ENCODE peak calls at places on chromosomes 12 and 14, in eight cellular contexts. One of them, this sample, is unnamed.

GRCh38 chr12:34601689-34602088 is 579.4 kb downstream of the ALG10 start:
- DNase-seq in neuronal stem cell: no peak
- DNase-seq in A549: no peak
- DNase-seq in neural progenitor cell: no peak
- DNase-seq in CD4-positive, alpha-beta memory T cell: no peak
- DNase-seq in mammary epithelial cell: no peak
- DNase-seq in CD8-positive, alpha-beta memory T cell: no peak
- DNase-seq in tibial artery: no peak
- DNase-seq in this sample: no peak

GRCh38 chr12:34236073-34236472 is 213.8 kb downstream of the ALG10 start:
- DNase-seq in neuronal stem cell: no peak
- DNase-seq in A549: no peak
- DNase-seq in neural progenitor cell: no peak
- DNase-seq in CD4-positive, alpha-beta memory T cell: no peak
- DNase-seq in mammary epithelial cell: no peak
- DNase-seq in CD8-positive, alpha-beta memory T cell: no peak
- DNase-seq in tibial artery: no peak
- DNase-seq in this sample: no peak

GRCh38 chr12:123516221-123516780 is 17.2 kb downstream of the RILPL1 start:
- DNase-seq in neuronal stem cell: no peak
- DNase-seq in A549: no peak
- DNase-seq in neural progenitor cell: peak; percentile 32
- DNase-seq in CD4-positive, alpha-beta memory T cell: no peak
- DNase-seq in mammary epithelial cell: no peak
- DNase-seq in CD8-positive, alpha-beta memory T cell: no peak
- DNase-seq in tibial artery: no peak
- DNase-seq in this sample: no peak

GRCh38 chr14:24411468-24412454 is 13.0 kb downstream of the NYNRIN start:
- DNase-seq in neuronal stem cell: peak; percentile 23
- DNase-seq in A549: peak; percentile 66
- DNase-seq in neural progenitor cell: peak; percentile 68
- DNase-seq in CD4-positive, alpha-beta memory T cell: peak; percentile 29
- DNase-seq in mammary epithelial cell: no peak
- DNase-seq in CD8-positive, alpha-beta memory T cell: no peak
- DNase-seq in tibial artery: no peak
- DNase-seq in this sample: no peak

GRCh38 chr14:95664046-95664445 is 22.2 kb upstream of the TCL1B start:
- DNase-seq in neuronal stem cell: no peak
- DNase-seq in A549: no peak
- DNase-seq in neural progenitor cell: no peak
- DNase-seq in CD4-positive, alpha-beta memory T cell: no peak
- DNase-seq in mammary epithelial cell: no peak
- DNase-seq in CD8-positive, alpha-beta memory T cell: no peak
- DNase-seq in tibial artery: no peak
- DNase-seq in this sample: no peak

GRCh38 chr12:38886064-38886463 is 19.3 kb downstream of the CPNE8 start:
- DNase-seq in neuronal stem cell: no peak
- DNase-seq in A549: peak; percentile 76
- DNase-seq in neural progenitor cell: no peak
- DNase-seq in CD4-positive, alpha-beta memory T cell: no peak
- DNase-seq in mammary epithelial cell: peak; percentile 83
- DNase-seq in CD8-positive, alpha-beta memory T cell: no peak
- DNase-seq in tibial artery: peak; percentile 49
- DNase-seq in this sample: no peak

GRCh38 chr14:21734457-21735074 is 60.9 kb upstream of the OR4E1 start:
- DNase-seq in neuronal stem cell: peak; percentile 39
- DNase-seq in A549: peak; percentile 69
- DNase-seq in neural progenitor cell: peak; percentile 78
- DNase-seq in CD4-positive, alpha-beta memory T cell: peak; percentile 60
- DNase-seq in mammary epithelial cell: peak; percentile 34
- DNase-seq in CD8-positive, alpha-beta memory T cell: peak; percentile 23
- DNase-seq in tibial artery: no peak
- DNase-seq in this sample: peak; percentile 22

GRCh38 chr14:103501041-103501870 is 21.4 kb downstream of the CKB start:
- DNase-seq in neuronal stem cell: no peak
- DNase-seq in A549: no peak
- DNase-seq in neural progenitor cell: no peak
- DNase-seq in CD4-positive, alpha-beta memory T cell: no peak
- DNase-seq in mammary epithelial cell: no peak
- DNase-seq in CD8-positive, alpha-beta memory T cell: no peak
- DNase-seq in tibial artery: no peak
- DNase-seq in this sample: no peak

GRCh38 chr12:14396071-14396470 is 30.6 kb downstream of the ATF7IP start:
- DNase-seq in neuronal stem cell: no peak
- DNase-seq in A549: no peak
- DNase-seq in neural progenitor cell: no peak
- DNase-seq in CD4-positive, alpha-beta memory T cell: peak; percentile 63
- DNase-seq in mammary epithelial cell: no peak
- DNase-seq in CD8-positive, alpha-beta memory T cell: no peak
- DNase-seq in tibial artery: no peak
- DNase-seq in this sample: no peak
- H3K9me3 ChIP-seq in neuronal stem cell: peaks cover 78% of the 10 kb centered on the region
- H3K9me3 ChIP-seq in A549: peaks cover 18% of the 10 kb centered on the region
- H3K9me3 ChIP-seq in neural progenitor cell: peaks cover 11% of the 10 kb centered on the region
- H3K9me3 ChIP-seq in CD4-positive, alpha-beta memory T cell: no peaks in the 10 kb centered on the region
- H3K9me3 ChIP-seq in mammary epithelial cell: no peaks in the 10 kb centered on the region
- H3K9me3 ChIP-seq in CD8-positive, alpha-beta memory T cell: no peaks in the 10 kb centered on the region
- H3K9me3 ChIP-seq in tibial artery: peaks cover 4% of the 10 kb centered on the region
- H3K9me3 ChIP-seq in this sample: no peaks in the 10 kb centered on the region

GRCh38 chr14:99578541-99579044 is 25.4 kb downstream of the CCDC85C start:
- DNase-seq in neuronal stem cell: no peak
- DNase-seq in A549: peak; percentile 32
- DNase-seq in neural progenitor cell: no peak
- DNase-seq in CD4-positive, alpha-beta memory T cell: no peak
- DNase-seq in mammary epithelial cell: no peak
- DNase-seq in CD8-positive, alpha-beta memory T cell: no peak
- DNase-seq in tibial artery: no peak
- DNase-seq in this sample: no peak
- H3K27ac ChIP-seq in neuronal stem cell: no peak overlapping the region
- H3K27ac ChIP-seq in A549: peak overlapping the region; percentile 92
- H3K27ac ChIP-seq in neural progenitor cell: no peak overlapping the region
- H3K27ac ChIP-seq in CD4-positive, alpha-beta memory T cell: no peak overlapping the region
- H3K27ac ChIP-seq in mammary epithelial cell: peak overlapping the region; percentile 85
- H3K27ac ChIP-seq in CD8-positive, alpha-beta memory T cell: no peak overlapping the region
- H3K27ac ChIP-seq in tibial artery: no peak overlapping the region
- H3K27ac ChIP-seq in this sample: no peak overlapping the region

DNA sequence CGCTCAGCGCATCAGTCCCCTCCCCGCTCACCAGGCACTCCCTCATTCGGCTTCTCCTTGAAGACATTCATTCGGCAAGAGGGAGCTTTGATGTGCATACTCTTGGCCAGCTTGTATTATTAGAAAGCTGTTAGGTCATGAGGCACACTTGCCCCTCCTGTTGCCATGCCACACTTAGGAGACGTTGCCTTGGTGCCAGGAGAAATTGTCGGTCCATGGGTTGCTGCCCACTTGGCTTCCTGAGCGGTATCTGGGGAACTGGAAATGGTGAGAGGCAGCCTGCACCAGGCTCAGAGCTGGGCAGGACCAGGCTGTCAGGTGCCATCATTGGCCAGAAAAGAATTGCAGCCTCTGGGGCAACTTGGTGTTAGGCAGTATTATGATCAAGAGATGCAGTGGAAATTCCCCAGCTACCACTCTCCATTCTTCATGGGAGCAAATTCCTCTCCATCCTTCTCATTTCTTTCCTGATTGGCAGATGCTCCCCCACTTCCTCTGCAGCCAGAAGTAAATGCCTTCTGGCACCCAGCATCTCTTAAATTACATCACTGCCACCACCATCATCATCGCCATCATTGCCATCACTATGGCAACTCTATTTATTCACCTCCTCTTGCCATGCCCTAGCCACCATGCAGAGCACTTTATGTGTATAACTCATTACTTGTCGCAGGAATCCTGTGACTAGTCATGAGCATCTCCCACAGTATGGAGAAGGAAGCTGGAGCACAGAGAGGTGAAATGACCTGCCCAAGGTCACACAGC is 12.4 kb downstream of the CABP1 start:
- DNase-seq in neuronal stem cell: no peak
- DNase-seq in A549: no peak
- DNase-seq in neural progenitor cell: no peak
- DNase-seq in CD4-positive, alpha-beta memory T cell: no peak
- DNase-seq in mammary epithelial cell: no peak
- DNase-seq in CD8-positive, alpha-beta memory T cell: no peak
- DNase-seq in tibial artery: no peak
- DNase-seq in this sample: no peak
- H3K4me1 ChIP-seq in neuronal stem cell: peaks cover 14% of the 10 kb centered on the region
- H3K4me1 ChIP-seq in A549: peaks cover 16% of the 10 kb centered on the region
- H3K4me1 ChIP-seq in neural progenitor cell: peaks cover 30% of the 10 kb centered on the region
- H3K4me1 ChIP-seq in CD4-positive, alpha-beta memory T cell: peaks cover 9% of the 10 kb centered on the region
- H3K4me1 ChIP-seq in mammary epithelial cell: peaks cover 9% of the 10 kb centered on the region
- H3K4me1 ChIP-seq in CD8-positive, alpha-beta memory T cell: peaks cover 8% of the 10 kb centered on the region
- H3K4me1 ChIP-seq in tibial artery: peaks cover 67% of the 10 kb centered on the region
- H3K4me1 ChIP-seq in this sample: peaks cover 11% of the 10 kb centered on the region

GRCh38 chr14:105974902-105975301 is 448.5 kb downstream of the TMEM121 start:
- DNase-seq in neuronal stem cell: no peak
- DNase-seq in A549: peak; percentile 12
- DNase-seq in neural progenitor cell: no peak
- DNase-seq in CD4-positive, alpha-beta memory T cell: peak; percentile 34
- DNase-seq in mammary epithelial cell: no peak
- DNase-seq in CD8-positive, alpha-beta memory T cell: peak; percentile 67
- DNase-seq in tibial artery: no peak
- DNase-seq in this sample: peak; percentile 53

GRCh38 chr14:105968291-105968690 is 441.9 kb downstream of the TMEM121 start:
- DNase-seq in neuronal stem cell: no peak
- DNase-seq in A549: no peak
- DNase-seq in neural progenitor cell: no peak
- DNase-seq in CD4-positive, alpha-beta memory T cell: no peak
- DNase-seq in mammary epithelial cell: no peak
- DNase-seq in CD8-positive, alpha-beta memory T cell: no peak
- DNase-seq in tibial artery: no peak
- DNase-seq in this sample: no peak

DNA sequence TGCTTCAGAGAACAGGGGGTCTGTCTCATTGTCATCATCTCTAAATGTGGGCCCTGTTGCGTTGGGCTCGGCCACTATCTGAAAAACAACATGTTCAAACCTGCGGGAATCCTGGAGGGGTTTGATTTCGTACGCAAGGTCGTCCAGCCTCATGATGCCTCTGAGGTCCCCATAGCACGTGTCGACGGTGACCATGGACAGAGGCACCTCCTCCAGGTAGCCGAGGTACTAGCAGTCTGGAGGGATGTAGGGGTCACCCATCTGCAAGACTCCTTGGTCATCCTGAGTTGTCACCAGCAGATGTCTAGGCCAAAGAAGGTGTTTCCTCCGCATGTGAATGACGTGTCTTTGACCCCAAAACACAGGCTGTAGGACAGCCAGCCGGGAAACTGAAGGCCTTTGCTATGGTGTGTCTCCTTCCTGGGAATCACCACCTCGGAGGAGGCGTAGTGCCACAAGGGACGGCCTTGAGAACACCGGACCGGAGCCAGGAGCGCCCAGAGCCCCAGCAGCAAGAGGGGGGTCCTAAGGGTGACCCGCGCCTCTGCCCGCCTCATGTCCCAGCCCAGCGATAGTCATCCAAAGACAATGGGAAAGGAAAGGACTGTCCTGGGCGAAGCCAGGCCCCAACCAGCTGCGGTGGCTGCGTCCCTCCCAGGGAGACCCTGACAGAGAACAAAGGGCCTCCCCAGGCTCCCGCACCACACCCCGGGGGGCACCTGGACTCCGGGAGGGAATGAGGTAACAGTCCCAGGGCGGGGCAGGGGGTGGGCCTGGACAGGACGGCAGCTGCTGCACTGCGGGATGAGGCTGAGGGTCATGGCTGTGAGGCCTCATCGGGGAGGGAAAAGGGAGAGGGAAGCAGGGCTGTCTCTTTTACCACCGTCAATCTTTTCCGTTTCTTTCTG is 445.5 kb downstream of the TMEM121 start:
- DNase-seq in neuronal stem cell: no peak
- DNase-seq in A549: no peak
- DNase-seq in neural progenitor cell: no peak
- DNase-seq in CD4-positive, alpha-beta memory T cell: no peak
- DNase-seq in mammary epithelial cell: no peak
- DNase-seq in CD8-positive, alpha-beta memory T cell: no peak
- DNase-seq in tibial artery: no peak
- DNase-seq in this sample: no peak
- H3K9me3 ChIP-seq in neuronal stem cell: no peaks in the 10 kb centered on the region
- H3K9me3 ChIP-seq in A549: no peaks in the 10 kb centered on the region
- H3K9me3 ChIP-seq in neural progenitor cell: peaks cover 17% of the 10 kb centered on the region
- H3K9me3 ChIP-seq in CD4-positive, alpha-beta memory T cell: no peaks in the 10 kb centered on the region
- H3K9me3 ChIP-seq in mammary epithelial cell: peaks cover 18% of the 10 kb centered on the region
- H3K9me3 ChIP-seq in CD8-positive, alpha-beta memory T cell: no peaks in the 10 kb centered on the region
- H3K9me3 ChIP-seq in tibial artery: no peaks in the 10 kb centered on the region
- H3K9me3 ChIP-seq in this sample: no peaks in the 10 kb centered on the region

GRCh38 chr12:42315108-42315507 is 10.8 kb downstream of the ZCRB1 start:
- DNase-seq in neuronal stem cell: no peak
- DNase-seq in A549: no peak
- DNase-seq in neural progenitor cell: no peak
- DNase-seq in CD4-positive, alpha-beta memory T cell: no peak
- DNase-seq in mammary epithelial cell: no peak
- DNase-seq in CD8-positive, alpha-beta memory T cell: no peak
- DNase-seq in tibial artery: no peak
- DNase-seq in this sample: no peak
- H3K27ac ChIP-seq in neuronal stem cell: no peak overlapping the region
- H3K27ac ChIP-seq in A549: no peak overlapping the region
- H3K27ac ChIP-seq in neural progenitor cell: no peak overlapping the region
- H3K27ac ChIP-seq in CD4-positive, alpha-beta memory T cell: no peak overlapping the region
- H3K27ac ChIP-seq in mammary epithelial cell: no peak overlapping the region
- H3K27ac ChIP-seq in CD8-positive, alpha-beta memory T cell: no peak overlapping the region
- H3K27ac ChIP-seq in tibial artery: no peak overlapping the region
- H3K27ac ChIP-seq in this sample: no peak overlapping the region

GRCh38 chr14:91403069-91403600 is 14.5 kb downstream of the CCDC88C start:
- DNase-seq in neuronal stem cell: no peak
- DNase-seq in A549: no peak
- DNase-seq in neural progenitor cell: no peak
- DNase-seq in CD4-positive, alpha-beta memory T cell: no peak
- DNase-seq in mammary epithelial cell: no peak
- DNase-seq in CD8-positive, alpha-beta memory T cell: no peak
- DNase-seq in tibial artery: no peak
- DNase-seq in this sample: no peak

GRCh38 chr14:91406982-91407381 is 10.6 kb downstream of the CCDC88C start:
- DNase-seq in neuronal stem cell: no peak
- DNase-seq in A549: no peak
- DNase-seq in neural progenitor cell: no peak
- DNase-seq in CD4-positive, alpha-beta memory T cell: no peak
- DNase-seq in mammary epithelial cell: no peak
- DNase-seq in CD8-positive, alpha-beta memory T cell: no peak
- DNase-seq in tibial artery: no peak
- DNase-seq in this sample: no peak

GRCh38 chr14:91405241-91405721 is 12.3 kb downstream of the CCDC88C start:
- DNase-seq in neuronal stem cell: no peak
- DNase-seq in A549: no peak
- DNase-seq in neural progenitor cell: no peak
- DNase-seq in CD4-positive, alpha-beta memory T cell: peak; percentile 80
- DNase-seq in mammary epithelial cell: no peak
- DNase-seq in CD8-positive, alpha-beta memory T cell: peak; percentile 67
- DNase-seq in tibial artery: no peak
- DNase-seq in this sample: peak; percentile 59

GRCh38 chr14:91406451-91406850 is 11.2 kb downstream of the CCDC88C start:
- DNase-seq in neuronal stem cell: no peak
- DNase-seq in A549: no peak
- DNase-seq in neural progenitor cell: no peak
- DNase-seq in CD4-positive, alpha-beta memory T cell: no peak
- DNase-seq in mammary epithelial cell: no peak
- DNase-seq in CD8-positive, alpha-beta memory T cell: no peak
- DNase-seq in tibial artery: no peak
- DNase-seq in this sample: no peak

GRCh38 chr14:91405724-91406435 is 11.7 kb downstream of the CCDC88C start:
- DNase-seq in neuronal stem cell: no peak
- DNase-seq in A549: no peak
- DNase-seq in neural progenitor cell: no peak
- DNase-seq in CD4-positive, alpha-beta memory T cell: no peak
- DNase-seq in mammary epithelial cell: no peak
- DNase-seq in CD8-positive, alpha-beta memory T cell: no peak
- DNase-seq in tibial artery: no peak
- DNase-seq in this sample: no peak
- H3K4me1 ChIP-seq in neuronal stem cell: peaks cover 12% of the 10 kb centered on the region
- H3K4me1 ChIP-seq in A549: no peaks in the 10 kb centered on the region
- H3K4me1 ChIP-seq in neural progenitor cell: peaks cover 8% of the 10 kb centered on the region
- H3K4me1 ChIP-seq in CD4-positive, alpha-beta memory T cell: peaks cover 98% of the 10 kb centered on the region
- H3K4me1 ChIP-seq in mammary epithelial cell: no peaks in the 10 kb centered on the region
- H3K4me1 ChIP-seq in CD8-positive, alpha-beta memory T cell: peaks cover 97% of the 10 kb centered on the region
- H3K4me1 ChIP-seq in tibial artery: peaks cover 5% of the 10 kb centered on the region
- H3K4me1 ChIP-seq in this sample: peaks cover 85% of the 10 kb centered on the region